ENCODE peak calls at places on chromosomes 3 and 15, in five cellular contexts. One of them, this sample, is unnamed.

GRCh38 chr15:70098170-70098460 is 398 bp upstream of the TLE3 start:
- DNase-seq in mesothelial cell of epicardium: no peak
- DNase-seq in amniotic epithelial cell: no peak
- DNase-seq in HuH-7: no peak
- DNase-seq in epithelial cell of esophagus: no peak
- DNase-seq in this sample: no peak

GRCh38 chr15:50166216-50166615 is 15.8 kb upstream of the SLC27A2 start:
- DNase-seq in mesothelial cell of epicardium: no peak
- DNase-seq in amniotic epithelial cell: peak; percentile 90
- DNase-seq in HuH-7: no peak
- DNase-seq in epithelial cell of esophagus: peak; percentile 66
- DNase-seq in this sample: peak; percentile 65

GRCh38 chr3:116056280-116056679 is 389.0 kb downstream of the LSAMP start:
- DNase-seq in mesothelial cell of epicardium: no peak
- DNase-seq in amniotic epithelial cell: no peak
- DNase-seq in HuH-7: no peak
- DNase-seq in epithelial cell of esophagus: no peak
- DNase-seq in this sample: no peak

GRCh38 chr3:171388537-171388936 is 71.7 kb downstream of the TNIK start:
- DNase-seq in mesothelial cell of epicardium: no peak
- DNase-seq in amniotic epithelial cell: no peak
- DNase-seq in HuH-7: no peak
- DNase-seq in epithelial cell of esophagus: no peak
- DNase-seq in this sample: no peak

GRCh38 chr15:51079226-51079625 is 15.5 kb downstream of the TNFAIP8L3 start:
- DNase-seq in mesothelial cell of epicardium: no peak
- DNase-seq in amniotic epithelial cell: no peak
- DNase-seq in HuH-7: no peak
- DNase-seq in epithelial cell of esophagus: no peak
- DNase-seq in this sample: no peak

GRCh38 chr15:50229336-50229735 is 36.2 kb downstream of the HDC start:
- DNase-seq in mesothelial cell of epicardium: no peak
- DNase-seq in amniotic epithelial cell: no peak
- DNase-seq in HuH-7: no peak
- DNase-seq in epithelial cell of esophagus: no peak
- DNase-seq in this sample: no peak

GRCh38 chr3:188993140-188993539 is 178.6 kb upstream of the TPRG1 start:
- DNase-seq in mesothelial cell of epicardium: no peak
- DNase-seq in amniotic epithelial cell: no peak
- DNase-seq in HuH-7: no peak
- DNase-seq in epithelial cell of esophagus: peak; percentile 29
- DNase-seq in this sample: no peak

GRCh38 chr15:78174398-78174797 is 25.2 kb downstream of the IDH3A start:
- DNase-seq in mesothelial cell of epicardium: no peak
- DNase-seq in amniotic epithelial cell: no peak
- DNase-seq in HuH-7: no peak
- DNase-seq in epithelial cell of esophagus: no peak
- DNase-seq in this sample: no peak

GRCh38 chr3:26558257-26558656 is 64.3 kb upstream of the LRRC3B start:
- DNase-seq in mesothelial cell of epicardium: no peak
- DNase-seq in amniotic epithelial cell: no peak
- DNase-seq in HuH-7: no peak
- DNase-seq in epithelial cell of esophagus: no peak
- DNase-seq in this sample: no peak

GRCh38 chr3:102036015-102036414 is 186.7 kb downstream of the NFKBIZ start:
- DNase-seq in mesothelial cell of epicardium: no peak
- DNase-seq in amniotic epithelial cell: no peak
- DNase-seq in HuH-7: no peak
- DNase-seq in epithelial cell of esophagus: no peak
- DNase-seq in this sample: no peak

GRCh38 chr15:91472316-91472756 is 372.3 kb downstream of the SV2B start:
- DNase-seq in mesothelial cell of epicardium: no peak
- DNase-seq in amniotic epithelial cell: no peak
- DNase-seq in HuH-7: no peak
- DNase-seq in epithelial cell of esophagus: no peak
- DNase-seq in this sample: no peak

GRCh38 chr3:55491296-55491816 is 4.2 kb upstream of the WNT5A start:
- DNase-seq in mesothelial cell of epicardium: no peak
- DNase-seq in amniotic epithelial cell: peak; percentile 97
- DNase-seq in HuH-7: no peak
- DNase-seq in epithelial cell of esophagus: peak; percentile 37
- DNase-seq in this sample: peak; percentile 82

GRCh38 chr3:66938338-66938963 is 59.7 kb upstream of the KBTBD8 start:
- DNase-seq in mesothelial cell of epicardium: peak; percentile 44
- DNase-seq in amniotic epithelial cell: peak; percentile 56
- DNase-seq in HuH-7: no peak
- DNase-seq in epithelial cell of esophagus: peak; percentile 72
- DNase-seq in this sample: peak; percentile 48